ENCODE peak calls at places on chromosomes 5 and 9, in five cellular contexts. O is HCT116, S is HepG2, Q is SK-N-SH, Y is H1. B is an unnamed sample.

GRCh38 chr5:172334641-172335040 is 51.1 kb upstream of the UBTD2 start:
- DNase-seq in O (no peak), S (no peak), Q (no peak), Y (no peak), B (no peak)

GRCh38 chr9:123401879-123402513 is 46.0 kb downstream of the CRB2 start:
- DNase-seq in O (peak; percentile 23), S (peak; percentile 39), Q (peak; percentile 81), Y (no peak), B (peak; percentile 88)

GRCh38 chr5:110225949-110226348 is 500.5 kb downstream of the TMEM232 start:
- DNase-seq in O (no peak), S (no peak), Q (no peak), Y (no peak), B (no peak)

GRCh38 chr5:113503146-113503545 is 10.3 kb upstream of the YTHDC2 start:
- DNase-seq in O (no peak), S (no peak), Q (no peak), Y (no peak), B (no peak)

GRCh38 chr9:15377625-15378252 is 44.9 kb upstream of the SNAPC3 start:
- DNase-seq in O (no peak), S (no peak), Q (no peak), Y (no peak), B (peak; percentile 90)

GRCh38 chr5:103271570-103272289 is 13.2 kb downstream of the MACIR start:
- DNase-seq in O (no peak), S (no peak), Q (no peak), Y (no peak), B (peak; percentile 72)

GRCh38 chr9:116100711-116101111 is 52.9 kb upstream of the PAPPA start:
- DNase-seq in O (no peak), S (no peak), Q (no peak), Y (no peak), B (no peak)

GRCh38 chr5:51381801-51382507 is 1.3 kb upstream of the ISL1 start:
- DNase-seq in O (no peak), S (no peak), Q (peak; percentile 26), Y (no peak), B (no peak)

GRCh38 chr5:72234265-72234700 is 85.8 kb downstream of the MRPS27 start:
- DNase-seq in O (no peak), S (no peak), Q (no peak), Y (no peak), B (no peak)

GRCh38 chr9:126805546-126806262 is 864 bp downstream of the ZBTB43 start:
- DNase-seq in O (peak; percentile 39), S (peak; percentile 81), Q (no peak), Y (no peak), B (peak; percentile 70)

GRCh38 chr5:67447732-67448131 is 251.1 kb upstream of the CD180 start:
- DNase-seq in O (no peak), S (no peak), Q (no peak), Y (no peak), B (no peak)

GRCh38 chr5:53161876-53162275 is 52.3 kb upstream of the MOCS2 start:
- DNase-seq in O (no peak), S (no peak), Q (no peak), Y (no peak), B (no peak)

GRCh38 chr5:148831590-148832565 is 5.5 kb downstream of the ADRB2 start:
- DNase-seq in O (no peak), S (no peak), Q (no peak), Y (no peak), B (no peak)

GRCh38 chr9:124659099-124659659 is 111.9 kb downstream of the NR6A1 start:
- DNase-seq in O (no peak), S (peak; percentile 93), Q (peak; percentile 71), Y (no peak), B (peak; percentile 79)

GRCh38 chr9:123265833-123266232 is 2.6 kb downstream of the STRBP start:
- DNase-seq in O (no peak), S (no peak), Q (no peak), Y (no peak), B (peak; percentile 27)

GRCh38 chr5:149935431-149935901 is 9.1 kb downstream of the PDE6A start:
- DNase-seq in O (no peak), S (peak; percentile 27), Q (no peak), Y (no peak), B (no peak)

GRCh38 chr5:15584528-15584927 is 84.5 kb downstream of the FBXL7 start:
- DNase-seq in O (no peak), S (no peak), Q (no peak), Y (no peak), B (no peak)

GRCh38 chr5:73284985-73285384 is 112.0 kb downstream of the TMEM174 start:
- DNase-seq in O (no peak), S (no peak), Q (no peak), Y (no peak), B (no peak)

GRCh38 chr5:73282383-73282782 is 109.4 kb downstream of the TMEM174 start:
- DNase-seq in O (no peak), S (no peak), Q (no peak), Y (no peak), B (no peak)

GRCh38 chr5:73284196-73284795 is 111.3 kb downstream of the TMEM174 start:
- DNase-seq in O (no peak), S (no peak), Q (no peak), Y (no peak), B (no peak)

GRCh38 chr5:73280821-73281746 is 108.1 kb downstream of the TMEM174 start:
- DNase-seq in O (peak; percentile 18), S (no peak), Q (peak; percentile 50), Y (no peak), B (no peak)

GRCh38 chr5:73282923-73283322 is 109.9 kb downstream of the TMEM174 start:
- DNase-seq in O (no peak), S (no peak), Q (no peak), Y (no peak), B (no peak)
- TF ChIP-seq JUND in O (no peak), S (no peak), Q (no peak), Y (no peak), B (no peak)

GRCh38 chr5:123223906-123224305 is 134.9 kb downstream of the PRDM6 start:
- DNase-seq in O (no peak), S (no peak), Q (no peak), Y (no peak), B (no peak)

GRCh38 chr5:123217183-123217582 is 128.1 kb downstream of the PRDM6 start:
- DNase-seq in O (no peak), S (no peak), Q (no peak), Y (no peak), B (no peak)

GRCh38 chr5:123215929-123216702 is 127.1 kb downstream of the PRDM6 start:
- DNase-seq in O (peak; percentile 18), S (no peak), Q (no peak), Y (no peak), B (no peak)

DNA sequence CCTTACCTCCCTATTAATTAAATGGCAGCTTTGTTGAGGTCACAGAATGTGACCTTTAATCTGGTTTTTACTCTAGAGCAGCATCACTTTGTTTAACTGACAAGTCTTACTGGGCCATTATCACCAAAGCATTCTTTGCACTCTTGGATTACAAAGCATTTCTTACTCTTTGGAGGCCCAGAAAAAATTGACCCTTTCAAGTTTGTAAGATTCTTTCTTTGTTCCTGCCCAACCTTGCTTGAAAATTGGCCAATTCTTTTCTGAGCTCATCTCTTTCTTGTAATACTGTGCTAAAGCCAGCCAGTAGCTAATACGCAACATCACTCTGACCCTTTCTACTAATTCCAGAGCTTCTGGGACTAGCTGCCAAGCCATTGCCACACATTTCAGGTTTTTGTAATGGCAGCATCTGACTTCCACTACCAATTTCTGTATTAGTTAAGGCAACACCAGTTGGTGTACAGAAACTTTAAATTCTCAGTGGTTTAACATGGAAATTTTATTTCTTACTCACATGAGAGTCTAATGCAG is 131.6 kb downstream of the PRDM6 start:
- DNase-seq in O (no peak), S (no peak), Q (no peak), Y (no peak), B (no peak)
- TF ChIP-seq JUND in O (no peak), S (no peak), Q (no peak), Y (no peak), B (no peak)

GRCh38 chr9:130159814-130160670 is 12.2 kb upstream of the NCS1 start:
- DNase-seq in O (no peak), S (no peak), Q (no peak), Y (no peak), B (no peak)
- TF ChIP-seq JUND in O (no peak), S (no peak), Q (no peak), Y (no peak), B (no peak)

GRCh38 chr9:80646211-80646610 is 1043.1 kb downstream of the TLE1 start:
- DNase-seq in O (no peak), S (no peak), Q (no peak), Y (no peak), B (no peak)
- TF ChIP-seq JUND in O (no peak), S (no peak), Q (no peak), Y (no peak), B (no peak)